ENCODE peak calls at places on chromosomes 7 and 10, in ten cellular contexts. One of them, this sample, is unnamed.

GRCh38 chr10:35794703-35795102 is 152.6 kb upstream of the FZD8 start:
- DNase-seq in effector CD4-positive, alpha-beta T cell: no peak
- DNase-seq in HFFc6: no peak
- DNase-seq in sciatic nerve: no peak
- DNase-seq in DMS153: no peak
- DNase-seq in Daoy: peak
- DNase-seq in iris pigment epithelial cell: no peak
- DNase-seq in pancreas: no peak
- DNase-seq in stimulated activated CD4-positive, alpha-beta T cell treated with anti-CD3 and anti-CD28 coated beads, Interleukin-2, amount 100 ng/mL, for 48 hours: no peak
- DNase-seq in activated T-cell treated with anti-CD3 and anti-CD28 coated beads for 48 hours: no peak
- DNase-seq in this sample: no peak

GRCh38 chr7:112745635-112746034 is 44.6 kb downstream of the TMEM168 start:
- DNase-seq in effector CD4-positive, alpha-beta T cell: no peak
- DNase-seq in HFFc6: no peak
- DNase-seq in sciatic nerve: no peak
- DNase-seq in DMS153: no peak
- DNase-seq in Daoy: no peak
- DNase-seq in iris pigment epithelial cell: no peak
- DNase-seq in pancreas: no peak
- DNase-seq in stimulated activated CD4-positive, alpha-beta T cell treated with anti-CD3 and anti-CD28 coated beads, Interleukin-2, amount 100 ng/mL, for 48 hours: no peak
- DNase-seq in activated T-cell treated with anti-CD3 and anti-CD28 coated beads for 48 hours: no peak
- DNase-seq in this sample: no peak

GRCh38 chr10:23381298-23381697 is 36.7 kb upstream of the C10orf67 start:
- DNase-seq in effector CD4-positive, alpha-beta T cell: no peak
- DNase-seq in HFFc6: no peak
- DNase-seq in sciatic nerve: no peak
- DNase-seq in DMS153: no peak
- DNase-seq in Daoy: no peak
- DNase-seq in iris pigment epithelial cell: no peak
- DNase-seq in pancreas: no peak
- DNase-seq in stimulated activated CD4-positive, alpha-beta T cell treated with anti-CD3 and anti-CD28 coated beads, Interleukin-2, amount 100 ng/mL, for 48 hours: no peak
- DNase-seq in activated T-cell treated with anti-CD3 and anti-CD28 coated beads for 48 hours: no peak
- DNase-seq in this sample: no peak

GRCh38 chr10:61298194-61298593 is 155.0 kb downstream of the TMEM26 start:
- DNase-seq in effector CD4-positive, alpha-beta T cell: no peak
- DNase-seq in HFFc6: no peak
- DNase-seq in sciatic nerve: no peak
- DNase-seq in DMS153: no peak
- DNase-seq in Daoy: no peak
- DNase-seq in iris pigment epithelial cell: no peak
- DNase-seq in pancreas: no peak
- DNase-seq in stimulated activated CD4-positive, alpha-beta T cell treated with anti-CD3 and anti-CD28 coated beads, Interleukin-2, amount 100 ng/mL, for 48 hours: no peak
- DNase-seq in activated T-cell treated with anti-CD3 and anti-CD28 coated beads for 48 hours: no peak
- DNase-seq in this sample: no peak

GRCh38 chr10:103140469-103140868 is 52.6 kb downstream of the NT5C2 start:
- DNase-seq in effector CD4-positive, alpha-beta T cell: no peak
- DNase-seq in HFFc6: no peak
- DNase-seq in sciatic nerve: no peak
- DNase-seq in DMS153: no peak
- DNase-seq in Daoy: no peak
- DNase-seq in iris pigment epithelial cell: no peak
- DNase-seq in pancreas: no peak
- DNase-seq in stimulated activated CD4-positive, alpha-beta T cell treated with anti-CD3 and anti-CD28 coated beads, Interleukin-2, amount 100 ng/mL, for 48 hours: no peak
- DNase-seq in activated T-cell treated with anti-CD3 and anti-CD28 coated beads for 48 hours: no peak
- DNase-seq in this sample: no peak

GRCh38 chr7:120987280-120987679 is 1.2 kb upstream of the CPED1 start:
- DNase-seq in effector CD4-positive, alpha-beta T cell: no peak
- DNase-seq in HFFc6: no peak
- DNase-seq in sciatic nerve: no peak
- DNase-seq in DMS153: no peak
- DNase-seq in Daoy: no peak
- DNase-seq in iris pigment epithelial cell: no peak
- DNase-seq in pancreas: no peak
- DNase-seq in stimulated activated CD4-positive, alpha-beta T cell treated with anti-CD3 and anti-CD28 coated beads, Interleukin-2, amount 100 ng/mL, for 48 hours: no peak
- DNase-seq in activated T-cell treated with anti-CD3 and anti-CD28 coated beads for 48 hours: no peak
- DNase-seq in this sample: no peak

GRCh38 chr10:110857265-110858158 is 14.2 kb upstream of the PDCD4 start:
- DNase-seq in effector CD4-positive, alpha-beta T cell: no peak
- DNase-seq in HFFc6: no peak
- DNase-seq in sciatic nerve: no peak
- DNase-seq in DMS153: peak
- DNase-seq in Daoy: no peak
- DNase-seq in iris pigment epithelial cell: peak
- DNase-seq in pancreas: no peak
- DNase-seq in stimulated activated CD4-positive, alpha-beta T cell treated with anti-CD3 and anti-CD28 coated beads, Interleukin-2, amount 100 ng/mL, for 48 hours: no peak
- DNase-seq in activated T-cell treated with anti-CD3 and anti-CD28 coated beads for 48 hours: no peak
- DNase-seq in this sample: no peak

GRCh38 chr10:86992929-86993328 is 24.6 kb downstream of the ADIRF start:
- DNase-seq in effector CD4-positive, alpha-beta T cell: no peak
- DNase-seq in HFFc6: no peak
- DNase-seq in sciatic nerve: no peak
- DNase-seq in DMS153: no peak
- DNase-seq in Daoy: no peak
- DNase-seq in iris pigment epithelial cell: no peak
- DNase-seq in pancreas: no peak
- DNase-seq in stimulated activated CD4-positive, alpha-beta T cell treated with anti-CD3 and anti-CD28 coated beads, Interleukin-2, amount 100 ng/mL, for 48 hours: no peak
- DNase-seq in activated T-cell treated with anti-CD3 and anti-CD28 coated beads for 48 hours: no peak
- DNase-seq in this sample: no peak

GRCh38 chr10:20492447-20492846 is 404.7 kb downstream of the NEBL start:
- DNase-seq in effector CD4-positive, alpha-beta T cell: no peak
- DNase-seq in HFFc6: no peak
- DNase-seq in sciatic nerve: no peak
- DNase-seq in DMS153: no peak
- DNase-seq in Daoy: no peak
- DNase-seq in iris pigment epithelial cell: peak
- DNase-seq in pancreas: no peak
- DNase-seq in stimulated activated CD4-positive, alpha-beta T cell treated with anti-CD3 and anti-CD28 coated beads, Interleukin-2, amount 100 ng/mL, for 48 hours: no peak
- DNase-seq in activated T-cell treated with anti-CD3 and anti-CD28 coated beads for 48 hours: no peak
- DNase-seq in this sample: no peak

GRCh38 chr7:19060870-19061269 is 56.6 kb downstream of the TWIST1 start:
- DNase-seq in effector CD4-positive, alpha-beta T cell: no peak
- DNase-seq in HFFc6: peak
- DNase-seq in sciatic nerve: no peak
- DNase-seq in DMS153: no peak
- DNase-seq in Daoy: no peak
- DNase-seq in iris pigment epithelial cell: peak
- DNase-seq in pancreas: no peak
- DNase-seq in stimulated activated CD4-positive, alpha-beta T cell treated with anti-CD3 and anti-CD28 coated beads, Interleukin-2, amount 100 ng/mL, for 48 hours: no peak
- DNase-seq in activated T-cell treated with anti-CD3 and anti-CD28 coated beads for 48 hours: no peak
- DNase-seq in this sample: no peak

GRCh38 chr10:132746801-132747625 is 38.9 kb downstream of the NKX6-2 start:
- DNase-seq in effector CD4-positive, alpha-beta T cell: no peak
- DNase-seq in HFFc6: no peak
- DNase-seq in sciatic nerve: no peak
- DNase-seq in DMS153: no peak
- DNase-seq in Daoy: no peak
- DNase-seq in iris pigment epithelial cell: no peak
- DNase-seq in pancreas: no peak
- DNase-seq in stimulated activated CD4-positive, alpha-beta T cell treated with anti-CD3 and anti-CD28 coated beads, Interleukin-2, amount 100 ng/mL, for 48 hours: no peak
- DNase-seq in activated T-cell treated with anti-CD3 and anti-CD28 coated beads for 48 hours: no peak
- DNase-seq in this sample: no peak

GRCh38 chr10:63738410-63738809 is 217.2 kb downstream of the REEP3 start:
- DNase-seq in effector CD4-positive, alpha-beta T cell: no peak
- DNase-seq in HFFc6: peak
- DNase-seq in sciatic nerve: no peak
- DNase-seq in DMS153: no peak
- DNase-seq in Daoy: peak
- DNase-seq in iris pigment epithelial cell: peak
- DNase-seq in pancreas: no peak
- DNase-seq in stimulated activated CD4-positive, alpha-beta T cell treated with anti-CD3 and anti-CD28 coated beads, Interleukin-2, amount 100 ng/mL, for 48 hours: no peak
- DNase-seq in activated T-cell treated with anti-CD3 and anti-CD28 coated beads for 48 hours: no peak
- DNase-seq in this sample: no peak

GRCh38 chr10:80202934-80203834 is 2.2 kb downstream of the ANXA11 start:
- DNase-seq in effector CD4-positive, alpha-beta T cell: peak
- DNase-seq in HFFc6: peak
- DNase-seq in sciatic nerve: no peak
- DNase-seq in DMS153: peak
- DNase-seq in Daoy: peak
- DNase-seq in iris pigment epithelial cell: peak
- DNase-seq in pancreas: no peak
- DNase-seq in stimulated activated CD4-positive, alpha-beta T cell treated with anti-CD3 and anti-CD28 coated beads, Interleukin-2, amount 100 ng/mL, for 48 hours: peak
- DNase-seq in activated T-cell treated with anti-CD3 and anti-CD28 coated beads for 48 hours: no peak
- DNase-seq in this sample: no peak

GRCh38 chr10:71378341-71379117 is 18.2 kb upstream of the CDH23 start:
- DNase-seq in effector CD4-positive, alpha-beta T cell: no peak
- DNase-seq in HFFc6: no peak
- DNase-seq in sciatic nerve: no peak
- DNase-seq in DMS153: no peak
- DNase-seq in Daoy: no peak
- DNase-seq in iris pigment epithelial cell: no peak
- DNase-seq in pancreas: no peak
- DNase-seq in stimulated activated CD4-positive, alpha-beta T cell treated with anti-CD3 and anti-CD28 coated beads, Interleukin-2, amount 100 ng/mL, for 48 hours: no peak
- DNase-seq in activated T-cell treated with anti-CD3 and anti-CD28 coated beads for 48 hours: no peak
- DNase-seq in this sample: no peak

GRCh38 chr7:116628971-116629586 is 42.9 kb upstream of the MET start:
- DNase-seq in effector CD4-positive, alpha-beta T cell: no peak
- DNase-seq in HFFc6: peak
- DNase-seq in sciatic nerve: no peak
- DNase-seq in DMS153: no peak
- DNase-seq in Daoy: peak
- DNase-seq in iris pigment epithelial cell: peak
- DNase-seq in pancreas: no peak
- DNase-seq in stimulated activated CD4-positive, alpha-beta T cell treated with anti-CD3 and anti-CD28 coated beads, Interleukin-2, amount 100 ng/mL, for 48 hours: no peak
- DNase-seq in activated T-cell treated with anti-CD3 and anti-CD28 coated beads for 48 hours: no peak
- DNase-seq in this sample: no peak

GRCh38 chr7:979886-980571 is 3.0 kb upstream of the CYP2W1 start:
- DNase-seq in effector CD4-positive, alpha-beta T cell: no peak
- DNase-seq in HFFc6: no peak
- DNase-seq in sciatic nerve: no peak
- DNase-seq in DMS153: no peak
- DNase-seq in Daoy: peak
- DNase-seq in iris pigment epithelial cell: peak
- DNase-seq in pancreas: no peak
- DNase-seq in stimulated activated CD4-positive, alpha-beta T cell treated with anti-CD3 and anti-CD28 coated beads, Interleukin-2, amount 100 ng/mL, for 48 hours: no peak
- DNase-seq in activated T-cell treated with anti-CD3 and anti-CD28 coated beads for 48 hours: no peak
- DNase-seq in this sample: no peak

GRCh38 chr7:55975944-55976633 is 11.7 kb downstream of the NIPSNAP2 start:
- DNase-seq in effector CD4-positive, alpha-beta T cell: no peak
- DNase-seq in HFFc6: no peak
- DNase-seq in sciatic nerve: no peak
- DNase-seq in DMS153: peak
- DNase-seq in Daoy: no peak
- DNase-seq in iris pigment epithelial cell: no peak
- DNase-seq in pancreas: no peak
- DNase-seq in stimulated activated CD4-positive, alpha-beta T cell treated with anti-CD3 and anti-CD28 coated beads, Interleukin-2, amount 100 ng/mL, for 48 hours: no peak
- DNase-seq in activated T-cell treated with anti-CD3 and anti-CD28 coated beads for 48 hours: no peak
- DNase-seq in this sample: no peak

GRCh38 chr7:64946772-64947171 is 43.7 kb downstream of the ZNF273 start:
- DNase-seq in effector CD4-positive, alpha-beta T cell: no peak
- DNase-seq in HFFc6: no peak
- DNase-seq in sciatic nerve: no peak
- DNase-seq in DMS153: no peak
- DNase-seq in Daoy: peak
- DNase-seq in iris pigment epithelial cell: peak
- DNase-seq in pancreas: peak
- DNase-seq in stimulated activated CD4-positive, alpha-beta T cell treated with anti-CD3 and anti-CD28 coated beads, Interleukin-2, amount 100 ng/mL, for 48 hours: peak
- DNase-seq in activated T-cell treated with anti-CD3 and anti-CD28 coated beads for 48 hours: peak
- DNase-seq in this sample: no peak

GRCh38 chr10:96721207-96721572 is 876 bp upstream of the PIK3AP1 start:
- DNase-seq in effector CD4-positive, alpha-beta T cell: no peak
- DNase-seq in HFFc6: no peak
- DNase-seq in sciatic nerve: no peak
- DNase-seq in DMS153: peak
- DNase-seq in Daoy: no peak
- DNase-seq in iris pigment epithelial cell: no peak
- DNase-seq in pancreas: no peak
- DNase-seq in stimulated activated CD4-positive, alpha-beta T cell treated with anti-CD3 and anti-CD28 coated beads, Interleukin-2, amount 100 ng/mL, for 48 hours: no peak
- DNase-seq in activated T-cell treated with anti-CD3 and anti-CD28 coated beads for 48 hours: no peak
- DNase-seq in this sample: no peak

GRCh38 chr7:45171946-45172345 is 14.4 kb downstream of the RAMP3 start:
- DNase-seq in effector CD4-positive, alpha-beta T cell: no peak
- DNase-seq in HFFc6: no peak
- DNase-seq in sciatic nerve: no peak
- DNase-seq in DMS153: no peak
- DNase-seq in Daoy: no peak
- DNase-seq in iris pigment epithelial cell: no peak
- DNase-seq in pancreas: peak
- DNase-seq in stimulated activated CD4-positive, alpha-beta T cell treated with anti-CD3 and anti-CD28 coated beads, Interleukin-2, amount 100 ng/mL, for 48 hours: no peak
- DNase-seq in activated T-cell treated with anti-CD3 and anti-CD28 coated beads for 48 hours: no peak
- DNase-seq in this sample: no peak

GRCh38 chr10:125064681-125065492 is 95.5 kb downstream of the CTBP2 start:
- DNase-seq in effector CD4-positive, alpha-beta T cell: no peak
- DNase-seq in HFFc6: peak
- DNase-seq in sciatic nerve: no peak
- DNase-seq in DMS153: no peak
- DNase-seq in Daoy: peak
- DNase-seq in iris pigment epithelial cell: peak
- DNase-seq in pancreas: peak
- DNase-seq in stimulated activated CD4-positive, alpha-beta T cell treated with anti-CD3 and anti-CD28 coated beads, Interleukin-2, amount 100 ng/mL, for 48 hours: peak
- DNase-seq in activated T-cell treated with anti-CD3 and anti-CD28 coated beads for 48 hours: peak
- DNase-seq in this sample: no peak

GRCh38 chr10:921471-922414 is 9.8 kb downstream of the LARP4B start:
- DNase-seq in effector CD4-positive, alpha-beta T cell: no peak
- DNase-seq in HFFc6: peak
- DNase-seq in sciatic nerve: no peak
- DNase-seq in DMS153: no peak
- DNase-seq in Daoy: no peak
- DNase-seq in iris pigment epithelial cell: peak
- DNase-seq in pancreas: no peak
- DNase-seq in stimulated activated CD4-positive, alpha-beta T cell treated with anti-CD3 and anti-CD28 coated beads, Interleukin-2, amount 100 ng/mL, for 48 hours: no peak
- DNase-seq in activated T-cell treated with anti-CD3 and anti-CD28 coated beads for 48 hours: no peak
- DNase-seq in this sample: no peak

GRCh38 chr7:6026011-6026819 is 5.0 kb upstream of the ANKRD61 start:
- DNase-seq in effector CD4-positive, alpha-beta T cell: peak
- DNase-seq in HFFc6: peak
- DNase-seq in sciatic nerve: peak
- DNase-seq in DMS153: no peak
- DNase-seq in Daoy: peak
- DNase-seq in iris pigment epithelial cell: peak
- DNase-seq in pancreas: no peak
- DNase-seq in stimulated activated CD4-positive, alpha-beta T cell treated with anti-CD3 and anti-CD28 coated beads, Interleukin-2, amount 100 ng/mL, for 48 hours: peak
- DNase-seq in activated T-cell treated with anti-CD3 and anti-CD28 coated beads for 48 hours: peak
- DNase-seq in this sample: no peak

GRCh38 chr10:113945075-113945686 is 90.7 kb downstream of the NHLRC2 start:
- DNase-seq in effector CD4-positive, alpha-beta T cell: no peak
- DNase-seq in HFFc6: peak
- DNase-seq in sciatic nerve: no peak
- DNase-seq in DMS153: no peak
- DNase-seq in Daoy: peak
- DNase-seq in iris pigment epithelial cell: peak
- DNase-seq in pancreas: no peak
- DNase-seq in stimulated activated CD4-positive, alpha-beta T cell treated with anti-CD3 and anti-CD28 coated beads, Interleukin-2, amount 100 ng/mL, for 48 hours: no peak
- DNase-seq in activated T-cell treated with anti-CD3 and anti-CD28 coated beads for 48 hours: no peak
- DNase-seq in this sample: no peak

GRCh38 chr10:70779685-70780369 is 5.3 kb downstream of the TBATA start:
- DNase-seq in effector CD4-positive, alpha-beta T cell: no peak
- DNase-seq in HFFc6: no peak
- DNase-seq in sciatic nerve: no peak
- DNase-seq in DMS153: no peak
- DNase-seq in Daoy: no peak
- DNase-seq in iris pigment epithelial cell: no peak
- DNase-seq in pancreas: no peak
- DNase-seq in stimulated activated CD4-positive, alpha-beta T cell treated with anti-CD3 and anti-CD28 coated beads, Interleukin-2, amount 100 ng/mL, for 48 hours: no peak
- DNase-seq in activated T-cell treated with anti-CD3 and anti-CD28 coated beads for 48 hours: no peak
- DNase-seq in this sample: no peak

GRCh38 chr7:1664711-1665591 is 5.1 kb upstream of the ELFN1 start:
- DNase-seq in effector CD4-positive, alpha-beta T cell: peak
- DNase-seq in HFFc6: peak
- DNase-seq in sciatic nerve: peak
- DNase-seq in DMS153: no peak
- DNase-seq in Daoy: peak
- DNase-seq in iris pigment epithelial cell: peak
- DNase-seq in pancreas: peak
- DNase-seq in stimulated activated CD4-positive, alpha-beta T cell treated with anti-CD3 and anti-CD28 coated beads, Interleukin-2, amount 100 ng/mL, for 48 hours: peak
- DNase-seq in activated T-cell treated with anti-CD3 and anti-CD28 coated beads for 48 hours: peak
- DNase-seq in this sample: peak

GRCh38 chr10:100808851-100809250 is 63.5 kb downstream of the PAX2 start:
- DNase-seq in effector CD4-positive, alpha-beta T cell: no peak
- DNase-seq in HFFc6: no peak
- DNase-seq in sciatic nerve: no peak
- DNase-seq in DMS153: no peak
- DNase-seq in Daoy: no peak
- DNase-seq in iris pigment epithelial cell: no peak
- DNase-seq in pancreas: peak
- DNase-seq in stimulated activated CD4-positive, alpha-beta T cell treated with anti-CD3 and anti-CD28 coated beads, Interleukin-2, amount 100 ng/mL, for 48 hours: no peak
- DNase-seq in activated T-cell treated with anti-CD3 and anti-CD28 coated beads for 48 hours: no peak
- DNase-seq in this sample: no peak

GRCh38 chr10:79344502-79345195 is 2.6 kb upstream of the PPIF start:
- DNase-seq in effector CD4-positive, alpha-beta T cell: no peak
- DNase-seq in HFFc6: no peak
- DNase-seq in sciatic nerve: no peak
- DNase-seq in DMS153: peak
- DNase-seq in Daoy: no peak
- DNase-seq in iris pigment epithelial cell: no peak
- DNase-seq in pancreas: no peak
- DNase-seq in stimulated activated CD4-positive, alpha-beta T cell treated with anti-CD3 and anti-CD28 coated beads, Interleukin-2, amount 100 ng/mL, for 48 hours: no peak
- DNase-seq in activated T-cell treated with anti-CD3 and anti-CD28 coated beads for 48 hours: no peak
- DNase-seq in this sample: no peak

This sample was measured in amniotic stem cell.